ENCODE peak calls at places on chromosomes 6 and 20, in nine cellular contexts. One of them, this sample, is unnamed.

GRCh38 chr20:43755390-43755789 is 28.6 kb upstream of the GTSF1L start:
- DNase-seq in AG09309: peak
- DNase-seq in fibroblast of the aortic adventitia: peak
- DNase-seq in fibroblast of pulmonary artery: peak
- DNase-seq in upper lobe of right lung: no peak
- DNase-seq in MCF 10A: peak
- DNase-seq in progenitor cell of endocrine pancreas: no peak
- DNase-seq in AG10803: peak
- DNase-seq in GM20000: no peak
- DNase-seq in this sample: no peak

GRCh38 chr6:96499781-96500180 is 21.8 kb upstream of the UFL1 start:
- DNase-seq in progenitor cell of endocrine pancreas: no peak
- DNase-seq in AG10803: no peak
- DNase-seq in fibroblast of pulmonary artery: no peak
- DNase-seq in MCF 10A: no peak
- DNase-seq in upper lobe of right lung: no peak
- DNase-seq in fibroblast of the aortic adventitia: no peak
- DNase-seq in GM20000: no peak
- DNase-seq in AG09309: no peak
- DNase-seq in this sample: no peak

GRCh38 chr20:18180815-18181214 is 43.2 kb downstream of the KAT14 start:
- DNase-seq in MCF 10A: no peak
- DNase-seq in fibroblast of pulmonary artery: no peak
- DNase-seq in AG10803: no peak
- DNase-seq in upper lobe of right lung: no peak
- DNase-seq in AG09309: no peak
- DNase-seq in progenitor cell of endocrine pancreas: no peak
- DNase-seq in fibroblast of the aortic adventitia: no peak
- DNase-seq in GM20000: no peak
- DNase-seq in this sample: no peak

GRCh38 chr6:33126101-33126714 is 50.4 kb downstream of the HLA-DPB1 start:
- DNase-seq in AG10803: peak
- DNase-seq in fibroblast of pulmonary artery: peak
- DNase-seq in upper lobe of right lung: peak
- DNase-seq in AG09309: no peak
- DNase-seq in GM20000: peak
- DNase-seq in fibroblast of the aortic adventitia: peak
- DNase-seq in progenitor cell of endocrine pancreas: peak
- DNase-seq in MCF 10A: peak
- DNase-seq in this sample: no peak

GRCh38 chr6:163711071-163711470 is 296.6 kb downstream of the QKI start:
- DNase-seq in AG09309: no peak
- DNase-seq in fibroblast of pulmonary artery: no peak
- DNase-seq in GM20000: no peak
- DNase-seq in progenitor cell of endocrine pancreas: no peak
- DNase-seq in fibroblast of the aortic adventitia: no peak
- DNase-seq in MCF 10A: no peak
- DNase-seq in AG10803: no peak
- DNase-seq in upper lobe of right lung: no peak
- DNase-seq in this sample: no peak

GRCh38 chr20:36676701-36677421 is 30.9 kb upstream of the SLA2 start:
- DNase-seq in fibroblast of the aortic adventitia: no peak
- DNase-seq in upper lobe of right lung: no peak
- DNase-seq in GM20000: no peak
- DNase-seq in fibroblast of pulmonary artery: no peak
- DNase-seq in AG10803: no peak
- DNase-seq in AG09309: no peak
- DNase-seq in MCF 10A: no peak
- DNase-seq in progenitor cell of endocrine pancreas: peak
- DNase-seq in this sample: peak

GRCh38 chr20:56826971-56827645 is 198.0 kb downstream of the TFAP2C start:
- DNase-seq in upper lobe of right lung: no peak
- DNase-seq in GM20000: no peak
- DNase-seq in AG09309: peak
- DNase-seq in progenitor cell of endocrine pancreas: no peak
- DNase-seq in fibroblast of pulmonary artery: peak
- DNase-seq in MCF 10A: peak
- DNase-seq in AG10803: peak
- DNase-seq in fibroblast of the aortic adventitia: no peak
- DNase-seq in this sample: no peak

GRCh38 chr6:33170176-33171095 is 21.8 kb downstream of the COL11A2 start:
- DNase-seq in GM20000: no peak
- DNase-seq in upper lobe of right lung: peak
- DNase-seq in MCF 10A: no peak
- DNase-seq in AG10803: no peak
- DNase-seq in fibroblast of pulmonary artery: no peak
- DNase-seq in progenitor cell of endocrine pancreas: no peak
- DNase-seq in fibroblast of the aortic adventitia: no peak
- DNase-seq in AG09309: no peak
- DNase-seq in this sample: peak

DNA sequence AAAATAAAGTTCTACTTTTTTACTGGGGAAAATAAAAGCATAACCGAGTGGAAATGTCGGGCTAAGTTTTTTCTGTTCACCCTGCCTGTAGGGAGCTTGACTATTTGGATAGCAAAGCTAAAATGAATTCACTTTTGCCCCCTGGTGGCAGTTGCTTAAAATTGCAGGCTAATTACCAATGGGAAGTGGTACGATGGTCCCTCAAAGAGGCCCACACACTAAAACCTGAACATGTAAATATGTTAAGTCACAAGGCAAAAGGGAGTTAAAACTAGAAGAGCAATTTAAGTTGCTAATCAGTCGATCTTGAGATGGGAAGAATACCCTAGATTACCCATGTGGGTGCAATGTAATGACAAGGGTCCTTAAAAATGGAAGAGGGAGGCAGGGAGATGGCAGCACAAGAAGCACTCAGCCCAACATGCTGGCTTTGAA is 916 bp upstream of the SUN5 start:
- DNase-seq in fibroblast of pulmonary artery: peak
- DNase-seq in GM20000: peak
- DNase-seq in progenitor cell of endocrine pancreas: no peak
- DNase-seq in AG09309: no peak
- DNase-seq in AG10803: no peak
- DNase-seq in upper lobe of right lung: no peak
- DNase-seq in fibroblast of the aortic adventitia: no peak
- DNase-seq in MCF 10A: peak
- DNase-seq in this sample: no peak
- TF ChIP-seq CTCF in fibroblast of pulmonary artery: peak
- TF ChIP-seq CTCF in GM20000: peak
- TF ChIP-seq CTCF in progenitor cell of endocrine pancreas: peak
- TF ChIP-seq CTCF in AG09309: peak
- TF ChIP-seq CTCF in AG10803: peak
- TF ChIP-seq CTCF in upper lobe of right lung: peak
- TF ChIP-seq CTCF in fibroblast of the aortic adventitia: peak
- TF ChIP-seq CTCF in MCF 10A: peak
- TF ChIP-seq CTCF in this sample: peak

GRCh38 chr6:17931227-17931626 is 56.2 kb downstream of the KIF13A start:
- DNase-seq in upper lobe of right lung: no peak
- DNase-seq in progenitor cell of endocrine pancreas: no peak
- DNase-seq in fibroblast of the aortic adventitia: no peak
- DNase-seq in fibroblast of pulmonary artery: no peak
- DNase-seq in GM20000: no peak
- DNase-seq in AG09309: no peak
- DNase-seq in AG10803: no peak
- DNase-seq in MCF 10A: no peak
- DNase-seq in this sample: no peak

GRCh38 chr6:17932362-17932852 is 55.0 kb downstream of the KIF13A start:
- DNase-seq in MCF 10A: no peak
- DNase-seq in progenitor cell of endocrine pancreas: no peak
- DNase-seq in AG10803: peak
- DNase-seq in fibroblast of the aortic adventitia: peak
- DNase-seq in GM20000: no peak
- DNase-seq in fibroblast of pulmonary artery: peak
- DNase-seq in upper lobe of right lung: no peak
- DNase-seq in AG09309: peak
- DNase-seq in this sample: no peak

GRCh38 chr6:17927705-17928104 is 59.7 kb downstream of the KIF13A start:
- DNase-seq in AG09309: no peak
- DNase-seq in GM20000: no peak
- DNase-seq in progenitor cell of endocrine pancreas: no peak
- DNase-seq in MCF 10A: no peak
- DNase-seq in upper lobe of right lung: no peak
- DNase-seq in fibroblast of pulmonary artery: no peak
- DNase-seq in fibroblast of the aortic adventitia: no peak
- DNase-seq in AG10803: no peak
- DNase-seq in this sample: no peak

GRCh38 chr6:17930321-17930993 is 57.0 kb downstream of the KIF13A start:
- DNase-seq in AG10803: peak
- DNase-seq in fibroblast of the aortic adventitia: peak
- DNase-seq in fibroblast of pulmonary artery: peak
- DNase-seq in AG09309: no peak
- DNase-seq in progenitor cell of endocrine pancreas: no peak
- DNase-seq in upper lobe of right lung: no peak
- DNase-seq in MCF 10A: no peak
- DNase-seq in GM20000: no peak
- DNase-seq in this sample: no peak

DNA sequence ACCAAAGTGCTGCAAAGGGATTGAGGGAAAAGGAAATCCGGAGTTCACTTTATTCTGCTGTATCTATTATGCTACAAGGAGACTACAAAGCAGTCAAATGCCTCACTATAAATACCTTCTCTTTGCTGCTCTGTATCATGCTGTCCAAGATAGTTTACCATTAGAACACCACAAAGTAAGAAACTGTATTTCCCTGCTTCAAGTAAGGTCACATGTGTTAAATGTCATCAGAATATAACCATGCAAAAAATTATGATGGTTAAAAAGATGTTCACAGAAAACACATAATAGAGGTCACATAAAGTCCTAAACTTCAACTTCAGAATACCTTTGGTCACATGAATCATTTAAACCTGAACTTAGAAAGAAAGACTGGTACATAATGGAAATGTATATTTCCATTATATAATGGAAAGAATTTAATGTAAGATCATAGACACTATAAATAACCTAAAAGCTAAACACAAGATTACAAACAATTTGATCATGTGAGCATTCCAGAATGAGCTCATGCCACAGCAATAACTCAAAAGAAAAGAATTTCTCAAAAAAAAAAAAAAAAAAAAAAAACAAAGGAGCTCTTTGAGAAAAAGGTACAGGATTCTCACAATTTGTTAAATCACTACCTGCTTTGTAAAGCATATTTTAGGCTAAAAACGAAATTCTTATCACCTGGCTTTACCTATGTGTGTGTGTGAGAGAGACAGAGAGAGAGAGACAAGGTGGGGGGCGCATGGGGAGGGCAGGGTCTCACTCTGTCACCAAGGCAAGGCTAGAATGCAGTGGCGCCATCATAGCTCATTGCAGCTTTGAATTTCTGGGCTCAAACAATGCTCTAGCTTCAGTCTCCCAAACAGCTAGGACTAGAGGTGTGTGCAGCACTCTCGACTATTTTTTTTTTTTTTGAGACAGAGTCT is 58.7 kb downstream of the KIF13A start:
- DNase-seq in fibroblast of the aortic adventitia: peak
- DNase-seq in upper lobe of right lung: no peak
- DNase-seq in AG09309: no peak
- DNase-seq in MCF 10A: no peak
- DNase-seq in GM20000: no peak
- DNase-seq in progenitor cell of endocrine pancreas: no peak
- DNase-seq in AG10803: peak
- DNase-seq in fibroblast of pulmonary artery: peak
- DNase-seq in this sample: no peak
- TF ChIP-seq CTCF in fibroblast of the aortic adventitia: no peak
- TF ChIP-seq CTCF in upper lobe of right lung: no peak
- TF ChIP-seq CTCF in AG09309: no peak
- TF ChIP-seq CTCF in MCF 10A: no peak
- TF ChIP-seq CTCF in GM20000: no peak
- TF ChIP-seq CTCF in progenitor cell of endocrine pancreas: no peak
- TF ChIP-seq CTCF in AG10803: no peak
- TF ChIP-seq CTCF in fibroblast of pulmonary artery: no peak
- TF ChIP-seq CTCF in this sample: no peak

GRCh38 chr6:108176281-108177089 is 10.7 kb downstream of the NR2E1 start:
- DNase-seq in fibroblast of the aortic adventitia: no peak
- DNase-seq in progenitor cell of endocrine pancreas: no peak
- DNase-seq in GM20000: no peak
- DNase-seq in MCF 10A: no peak
- DNase-seq in fibroblast of pulmonary artery: no peak
- DNase-seq in upper lobe of right lung: no peak
- DNase-seq in AG10803: no peak
- DNase-seq in AG09309: no peak
- DNase-seq in this sample: no peak

GRCh38 chr6:108175592-108176279 is 9.9 kb downstream of the NR2E1 start:
- DNase-seq in fibroblast of pulmonary artery: no peak
- DNase-seq in MCF 10A: no peak
- DNase-seq in GM20000: peak
- DNase-seq in AG09309: no peak
- DNase-seq in upper lobe of right lung: peak
- DNase-seq in fibroblast of the aortic adventitia: no peak
- DNase-seq in progenitor cell of endocrine pancreas: no peak
- DNase-seq in AG10803: no peak
- DNase-seq in this sample: no peak

GRCh38 chr6:108180266-108180665 is 14.4 kb downstream of the NR2E1 start:
- DNase-seq in AG09309: no peak
- DNase-seq in progenitor cell of endocrine pancreas: no peak
- DNase-seq in MCF 10A: no peak
- DNase-seq in AG10803: no peak
- DNase-seq in fibroblast of the aortic adventitia: no peak
- DNase-seq in GM20000: no peak
- DNase-seq in upper lobe of right lung: no peak
- DNase-seq in fibroblast of pulmonary artery: no peak
- DNase-seq in this sample: no peak

GRCh38 chr6:108179741-108180140 is 13.9 kb downstream of the NR2E1 start:
- DNase-seq in progenitor cell of endocrine pancreas: no peak
- DNase-seq in MCF 10A: no peak
- DNase-seq in AG09309: no peak
- DNase-seq in fibroblast of the aortic adventitia: no peak
- DNase-seq in fibroblast of pulmonary artery: no peak
- DNase-seq in AG10803: no peak
- DNase-seq in upper lobe of right lung: no peak
- DNase-seq in GM20000: no peak
- DNase-seq in this sample: no peak

DNA sequence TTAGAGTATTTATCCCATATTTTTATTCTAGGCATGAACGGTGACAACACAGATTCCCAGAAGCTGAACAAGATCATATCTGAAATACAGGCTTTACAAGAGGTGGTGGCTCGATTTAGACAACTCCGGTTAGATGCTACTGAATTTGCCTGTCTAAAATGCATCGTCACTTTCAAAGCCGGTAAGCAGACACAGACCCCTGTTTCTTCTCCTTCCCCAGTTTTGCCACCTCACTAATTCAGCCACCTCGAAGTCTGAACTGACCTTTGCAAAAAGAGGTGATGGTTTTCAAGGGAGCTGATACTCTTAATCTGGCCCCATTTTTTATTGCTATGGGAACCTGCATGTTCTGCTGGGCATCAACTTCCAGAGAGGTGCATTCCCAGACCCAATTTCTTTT is 15.0 kb downstream of the NR2E1 start:
- DNase-seq in fibroblast of the aortic adventitia: no peak
- DNase-seq in upper lobe of right lung: no peak
- DNase-seq in progenitor cell of endocrine pancreas: no peak
- DNase-seq in AG09309: no peak
- DNase-seq in fibroblast of pulmonary artery: no peak
- DNase-seq in GM20000: no peak
- DNase-seq in AG10803: no peak
- DNase-seq in MCF 10A: no peak
- DNase-seq in this sample: no peak
- TF ChIP-seq CTCF in fibroblast of the aortic adventitia: no peak
- TF ChIP-seq CTCF in upper lobe of right lung: no peak
- TF ChIP-seq CTCF in progenitor cell of endocrine pancreas: no peak
- TF ChIP-seq CTCF in AG09309: no peak
- TF ChIP-seq CTCF in fibroblast of pulmonary artery: no peak
- TF ChIP-seq CTCF in GM20000: no peak
- TF ChIP-seq CTCF in AG10803: no peak
- TF ChIP-seq CTCF in MCF 10A: no peak
- TF ChIP-seq CTCF in this sample: no peak

DNA sequence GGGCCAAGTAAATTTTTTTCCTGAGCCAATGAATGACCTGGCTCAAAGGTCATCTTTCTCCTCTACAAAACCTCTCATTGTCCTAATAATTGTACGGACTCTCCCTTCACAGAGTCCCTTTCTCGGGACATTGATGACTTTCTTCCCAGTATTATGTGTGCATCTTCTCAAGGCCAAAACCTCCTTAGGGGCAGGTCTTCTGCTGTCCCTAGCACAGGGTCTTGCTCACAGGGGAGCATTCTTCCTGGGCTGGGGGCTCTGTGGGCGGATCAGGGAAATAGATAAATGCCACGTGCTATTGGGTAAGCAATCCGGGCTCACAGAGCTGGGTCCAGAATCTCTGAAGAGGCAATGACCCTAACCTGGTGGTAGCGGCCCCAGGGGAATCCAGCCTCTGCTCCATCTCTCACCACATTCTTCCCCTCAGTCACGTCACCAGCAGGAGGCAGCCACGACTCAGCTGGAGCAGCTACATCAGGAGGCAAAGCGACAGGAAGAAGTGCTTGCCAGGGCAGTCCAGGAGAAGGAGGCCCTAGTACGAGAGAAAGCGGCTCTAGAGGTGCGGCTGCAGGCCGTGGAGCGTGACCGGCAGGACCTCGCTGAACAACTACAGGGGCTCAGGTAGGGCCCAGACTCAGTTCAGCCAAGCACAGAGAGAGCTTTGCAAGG is 23.5 kb downstream of the CEP250 start:
- DNase-seq in fibroblast of the aortic adventitia: no peak
- DNase-seq in MCF 10A: no peak
- DNase-seq in AG09309: no peak
- DNase-seq in fibroblast of pulmonary artery: peak
- DNase-seq in GM20000: no peak
- DNase-seq in AG10803: no peak
- DNase-seq in upper lobe of right lung: no peak
- DNase-seq in progenitor cell of endocrine pancreas: no peak
- DNase-seq in this sample: no peak
- TF ChIP-seq CTCF in fibroblast of the aortic adventitia: peak
- TF ChIP-seq CTCF in MCF 10A: no peak
- TF ChIP-seq CTCF in AG09309: peak
- TF ChIP-seq CTCF in fibroblast of pulmonary artery: no peak
- TF ChIP-seq CTCF in GM20000: no peak
- TF ChIP-seq CTCF in AG10803: no peak
- TF ChIP-seq CTCF in upper lobe of right lung: no peak
- TF ChIP-seq CTCF in progenitor cell of endocrine pancreas: no peak
- TF ChIP-seq CTCF in this sample: no peak

This sample was measured in mesothelial cell of epicardium.